ENCODE peak calls at places on chromosomes 11 and 22, in eight cellular contexts. Q, J, H, B, G, O, Y and S are unnamed samples.

GRCh38 chr22:40759294-40759840 is 59.8 kb downstream of the SLC25A17 start:
- DNase-seq in Q (no peak), J (no peak), H (no peak), B (no peak), G (no peak), O (no peak), Y (no peak), S (no peak)

GRCh38 chr11:126891556-126892217 is 108.9 kb downstream of the KIRREL3 start:
- DNase-seq in Q (no peak), J (no peak), H (no peak), B (no peak), G (no peak), O (no peak), Y (no peak), S (no peak)

GRCh38 chr22:49614966-49615965 is 212.4 kb downstream of the BRD1 start:
- DNase-seq in Q (no peak), J (no peak), H (no peak), B (no peak), G (no peak), O (no peak), Y (no peak), S (no peak)

GRCh38 chr11:25901415-25901814 is 430.5 kb upstream of the ANO3 start:
- DNase-seq in Q (no peak), J (no peak), H (no peak), B (no peak), G (no peak), O (no peak), Y (no peak), S (no peak)

GRCh38 chr22:38345782-38346181 is 28.5 kb upstream of the CSNK1E start:
- DNase-seq in Q (no peak), J (no peak), H (no peak), B (no peak), G (no peak), O (no peak), Y (peak), S (no peak)

GRCh38 chr22:48955351-48956311 is 872.0 kb downstream of the BRD1 start:
- DNase-seq in Q (no peak), J (no peak), H (peak), B (no peak), G (no peak), O (no peak), Y (peak), S (no peak)

GRCh38 chr11:128039140-128040021 is 548.0 kb downstream of the ETS1 start:
- DNase-seq in Q (peak), J (no peak), H (peak), B (no peak), G (peak), O (peak), Y (no peak), S (peak)

GRCh38 chr22:50524664-50525103 is 714 bp downstream of the SCO2 start:
- DNase-seq in Q (no peak), J (no peak), H (no peak), B (no peak), G (no peak), O (no peak), Y (no peak), S (no peak)

GRCh38 chr22:29266564-29267461 is 968 bp downstream of the RHBDD3 start:
- DNase-seq in Q (no peak), J (no peak), H (no peak), B (peak), G (peak), O (no peak), Y (peak), S (no peak)

GRCh38 chr11:70633610-70634009 is 235.3 kb downstream of the CTTN start:
- DNase-seq in Q (no peak), J (no peak), H (no peak), B (no peak), G (no peak), O (no peak), Y (no peak), S (no peak)

GRCh38 chr22:43142881-43143562 is at the start of gene MCAT:
- DNase-seq in Q (peak), J (peak), H (peak), B (peak), G (peak), O (no peak), Y (peak), S (no peak)

GRCh38 chr11:12175694-12176241 is 65.4 kb downstream of the MICAL2 start:
- DNase-seq in Q (no peak), J (no peak), H (no peak), B (no peak), G (peak), O (peak), Y (no peak), S (peak)

GRCh38 chr11:39149214-39149613 is 2310.2 kb downstream of the LRRC4C start:
- DNase-seq in Q (no peak), J (no peak), H (no peak), B (no peak), G (no peak), O (no peak), Y (no peak), S (no peak)

GRCh38 chr11:104798794-104799193 is 99.5 kb downstream of the CASP12 start:
- DNase-seq in Q (no peak), J (no peak), H (no peak), B (no peak), G (no peak), O (no peak), Y (no peak), S (no peak)

GRCh38 chr11:130390071-130390758 is 38.2 kb downstream of the ADAMTS8 start:
- DNase-seq in Q (peak), J (peak), H (no peak), B (peak), G (peak), O (peak), Y (no peak), S (no peak)

GRCh38 chr11:84795698-84796097 is 831.4 kb downstream of the DLG2 start:
- DNase-seq in Q (no peak), J (no peak), H (no peak), B (no peak), G (no peak), O (no peak), Y (no peak), S (no peak)

GRCh38 chr11:12897390-12897789 is 111.7 kb upstream of the RASSF10 start:
- DNase-seq in Q (no peak), J (no peak), H (no peak), B (no peak), G (no peak), O (no peak), Y (no peak), S (no peak)

GRCh38 chr22:47634342-47634741 is 871.9 kb downstream of the TBC1D22A start:
- DNase-seq in Q (no peak), J (no peak), H (no peak), B (no peak), G (no peak), O (no peak), Y (no peak), S (no peak)

GRCh38 chr11:76365038-76365679 is 15.8 kb downstream of the THAP12 start:
- DNase-seq in Q (no peak), J (no peak), H (no peak), B (no peak), G (no peak), O (no peak), Y (no peak), S (no peak)

GRCh38 chr22:45499746-45500145 is 2.9 kb upstream of the FBLN1 start:
- DNase-seq in Q (no peak), J (no peak), H (peak), B (no peak), G (no peak), O (no peak), Y (peak), S (no peak)

GRCh38 chr11:88521354-88522310 is 184.1 kb upstream of the CTSC start:
- DNase-seq in Q (no peak), J (no peak), H (no peak), B (no peak), G (peak), O (no peak), Y (no peak), S (no peak)

GRCh38 chr11:121763526-121763925 is 310.8 kb upstream of the SORL1-AS1 start:
- DNase-seq in Q (no peak), J (no peak), H (no peak), B (no peak), G (no peak), O (no peak), Y (no peak), S (no peak)

GRCh38 chr11:103055174-103055890 is 36.6 kb downstream of the DCUN1D5 start:
- DNase-seq in Q (no peak), J (no peak), H (no peak), B (peak), G (peak), O (peak), Y (no peak), S (no peak)

GRCh38 chr11:103326070-103326794 is 217.0 kb downstream of the DYNC2H1 start:
- DNase-seq in Q (peak), J (peak), H (peak), B (peak), G (peak), O (peak), Y (peak), S (peak)

GRCh38 chr11:120151536-120151935 is 13.6 kb upstream of the TRIM29 start:
- DNase-seq in Q (no peak), J (no peak), H (no peak), B (no peak), G (no peak), O (no peak), Y (no peak), S (no peak)

GRCh38 chr22:27726726-27727449 is 74.7 kb downstream of the MN1 start:
- DNase-seq in Q (no peak), J (no peak), H (peak), B (no peak), G (peak), O (peak), Y (peak), S (no peak)

GRCh38 chr22:50118557-50119168 is 28.9 kb downstream of the MOV10L1 start:
- DNase-seq in Q (no peak), J (no peak), H (peak), B (peak), G (peak), O (peak), Y (no peak), S (peak)

GRCh38 chr11:114135737-114136151 is 76.2 kb downstream of the ZBTB16 start:
- DNase-seq in Q (no peak), J (no peak), H (no peak), B (no peak), G (peak), O (no peak), Y (peak), S (no peak)

GRCh38 chr11:87097582-87097981 is 59.8 kb downstream of the TMEM135 start:
- DNase-seq in Q (no peak), J (peak), H (peak), B (peak), G (peak), O (no peak), Y (peak), S (no peak)

GRCh38 chr22:39942433-39943213 is 17.6 kb upstream of the TMA7B start:
- DNase-seq in Q (no peak), J (no peak), H (no peak), B (no peak), G (no peak), O (no peak), Y (peak), S (no peak)

GRCh38 chr11:20373568-20374209 is 10.2 kb downstream of the HTATIP2 start:
- DNase-seq in Q (no peak), J (no peak), H (no peak), B (no peak), G (no peak), O (no peak), Y (no peak), S (no peak)

DNA sequence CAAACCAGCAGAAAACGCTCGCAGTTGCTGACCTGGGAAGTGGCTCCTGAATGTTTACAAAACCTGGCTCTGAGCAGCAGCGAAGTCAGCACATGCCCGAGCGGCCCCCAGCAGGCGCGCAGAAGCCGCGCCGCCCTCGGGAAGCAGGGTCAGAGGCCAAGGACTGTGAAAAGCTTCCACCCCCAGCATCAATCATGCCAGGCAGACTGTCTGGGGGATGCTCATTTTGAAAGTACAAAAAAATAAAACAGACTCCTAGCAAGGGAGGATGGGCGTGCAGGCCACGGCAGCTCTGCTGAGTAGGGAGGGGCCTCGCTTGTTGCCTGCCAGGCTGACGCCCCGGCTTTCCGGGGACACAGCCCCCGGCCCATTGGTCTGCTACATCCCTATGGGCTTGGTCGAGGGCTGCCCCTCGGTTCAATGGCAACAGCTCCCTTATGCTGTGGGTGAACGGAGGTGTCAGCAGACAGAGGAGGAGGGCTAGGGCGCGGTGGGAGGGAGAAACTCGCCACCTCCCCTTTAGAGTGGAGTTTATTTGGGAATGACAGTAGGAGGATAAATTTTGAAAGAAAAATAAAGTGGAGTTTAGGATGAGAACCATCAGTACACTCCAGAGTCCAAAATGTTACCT is 37.7 kb upstream of the GNB1L start:
- DNase-seq in Q (no peak), J (no peak), H (no peak), B (no peak), G (peak), O (peak), Y (no peak), S (no peak)
- H3K4me3 ChIP-seq in Q (no peak), J (no peak), H (no peak), B (no peak), G (no peak), O (no peak), Y (no peak), S (no peak)

GRCh38 chr11:18313985-18314763 is 7.8 kb downstream of the HPS5 start:
- DNase-seq in Q (no peak), J (no peak), H (no peak), B (no peak), G (peak), O (no peak), Y (peak), S (no peak)

GRCh38 chr11:18314794-18315523 is 7.0 kb downstream of the HPS5 start:
- DNase-seq in Q (no peak), J (no peak), H (no peak), B (peak), G (no peak), O (no peak), Y (no peak), S (no peak)

GRCh38 chr11:18312012-18312411 is 9.9 kb downstream of the HPS5 start:
- DNase-seq in Q (no peak), J (no peak), H (no peak), B (no peak), G (peak), O (no peak), Y (no peak), S (no peak)

GRCh38 chr11:18312663-18313420 is 9.1 kb downstream of the HPS5 start:
- DNase-seq in Q (no peak), J (no peak), H (no peak), B (no peak), G (peak), O (peak), Y (no peak), S (peak)

DNA sequence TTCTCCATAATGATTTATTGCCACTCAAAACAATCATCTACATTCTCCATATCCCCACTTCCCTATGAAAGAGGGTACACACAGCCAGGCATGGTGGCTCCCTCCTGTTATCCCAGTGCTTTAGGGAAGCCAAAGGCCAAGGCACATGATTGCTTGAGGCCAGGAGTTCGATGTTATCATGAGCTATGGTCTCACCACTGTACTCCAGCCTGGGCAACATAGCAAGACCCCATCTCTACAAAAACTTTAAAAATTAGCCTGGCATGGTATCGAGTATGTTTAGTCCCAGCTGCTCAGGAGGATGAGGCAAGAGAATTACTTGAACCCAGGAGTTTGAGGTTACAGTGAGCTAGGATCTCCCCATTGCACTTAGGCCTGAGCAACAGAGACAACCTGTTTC is 6.0 kb downstream of the HPS5 start:
- DNase-seq in Q (no peak), J (no peak), H (no peak), B (no peak), G (no peak), O (no peak), Y (no peak), S (no peak)
- TF ChIP-seq CTCF in Q (no peak), J (no peak), H (no peak), B (no peak), G (no peak), O (no peak), Y (no peak), S (no peak)

GRCh38 chr22:26482171-26482570 is 1.4 kb downstream of the HPS4 start:
- DNase-seq in Q (no peak), J (no peak), H (no peak), B (no peak), G (no peak), O (no peak), Y (no peak), S (no peak)

GRCh38 chr22:26480611-26480932 is 3.0 kb downstream of the HPS4 start:
- DNase-seq in Q (no peak), J (no peak), H (no peak), B (no peak), G (no peak), O (no peak), Y (no peak), S (no peak)

GRCh38 chr22:26483043-26483438 is 542 bp downstream of the HPS4 start:
- DNase-seq in Q (no peak), J (no peak), H (no peak), B (no peak), G (no peak), O (no peak), Y (no peak), S (no peak)

GRCh38 chr22:26481112-26481693 is 2.4 kb downstream of the HPS4 start:
- DNase-seq in Q (no peak), J (no peak), H (no peak), B (no peak), G (no peak), O (no peak), Y (no peak), S (no peak)

GRCh38 chr22:26481694-26482093 is 1.9 kb downstream of the HPS4 start:
- DNase-seq in Q (no peak), J (no peak), H (no peak), B (no peak), G (no peak), O (no peak), Y (no peak), S (no peak)
- H3K4me3 ChIP-seq in Q (no peak), J (no peak), H (no peak), B (no peak), G (no peak), O (no peak), Y (peak), S (no peak)

GRCh38 chr22:21946262-21946925 is 6.3 kb downstream of the PPM1F start:
- DNase-seq in Q (no peak), J (no peak), H (no peak), B (no peak), G (no peak), O (no peak), Y (no peak), S (no peak)
- TF ChIP-seq CTCF in Q (no peak), J (no peak), H (no peak), B (no peak), G (no peak), O (no peak), Y (no peak), S (no peak)

DNA sequence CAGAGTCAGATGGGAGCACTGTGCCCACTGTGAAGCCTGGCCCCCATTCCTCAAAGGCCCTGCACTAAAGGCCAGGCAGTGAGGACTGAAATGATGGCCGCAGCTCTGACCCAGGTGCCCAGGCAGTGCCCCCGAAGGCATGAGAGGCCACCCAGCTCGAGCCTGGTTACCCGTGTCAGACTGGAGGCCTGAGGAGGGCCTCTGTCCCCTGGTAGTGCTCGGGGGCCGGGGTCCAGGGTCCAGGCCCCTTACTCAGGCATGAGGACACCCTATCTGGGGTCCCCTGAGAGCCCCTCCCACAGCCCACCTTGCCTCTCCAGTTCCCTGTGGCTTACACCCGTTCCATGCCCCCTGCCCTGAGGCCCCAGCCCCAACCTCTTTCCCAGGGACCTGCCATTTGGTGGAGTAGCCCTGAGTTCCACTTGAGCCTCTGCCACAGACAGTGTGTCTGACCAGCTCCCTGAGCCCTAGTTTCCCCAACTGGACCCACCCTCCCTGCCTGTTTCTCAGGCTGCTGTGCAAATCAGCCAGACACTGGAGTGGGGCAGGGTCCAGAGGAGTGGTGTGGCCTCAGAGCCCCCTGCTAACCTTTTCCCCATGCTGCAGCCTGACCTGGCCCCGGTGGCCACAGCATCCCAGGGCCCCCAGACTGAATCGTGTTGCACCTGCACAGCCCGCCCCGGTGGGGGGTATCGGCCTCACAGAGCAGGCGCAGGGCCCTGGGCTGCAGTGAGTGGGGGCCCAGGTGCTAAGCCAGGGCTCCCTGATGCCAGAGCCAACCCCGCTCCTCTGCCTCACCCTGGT is 10.8 kb upstream of the ANKRD13D start:
- DNase-seq in Q (no peak), J (no peak), H (no peak), B (no peak), G (no peak), O (no peak), Y (no peak), S (no peak)
- H3K4me3 ChIP-seq in Q (no peak), J (no peak), H (no peak), B (no peak), G (no peak), O (no peak), Y (no peak), S (no peak)

GRCh38 chr11:68857037-68857586 is 15.4 kb upstream of the CPT1A start:
- DNase-seq in Q (no peak), J (no peak), H (no peak), B (no peak), G (no peak), O (no peak), Y (no peak), S (no peak)
- TF ChIP-seq CTCF in Q (no peak), J (no peak), H (no peak), B (no peak), G (no peak), O (no peak), Y (peak), S (no peak)

DNA sequence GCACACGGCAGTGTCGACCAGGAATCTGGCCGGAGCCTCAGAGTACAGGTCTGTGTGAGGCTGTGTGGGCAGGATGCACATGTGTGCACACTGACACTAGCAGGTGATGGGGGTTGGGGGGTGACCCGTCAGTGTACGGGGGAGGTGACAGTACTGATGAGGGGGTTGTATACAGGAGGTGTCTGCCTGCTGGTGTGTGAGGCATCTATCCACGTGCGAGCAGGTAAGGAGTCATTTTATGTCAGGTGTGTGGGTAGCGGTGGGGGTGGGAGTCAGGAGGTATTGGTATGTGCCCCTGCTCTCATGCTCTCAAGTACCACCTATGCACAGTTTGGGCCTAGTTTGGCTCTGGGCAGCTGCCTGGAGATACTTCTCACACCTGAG is 4.5 kb upstream of the PHRF1 start:
- DNase-seq in Q (no peak), J (no peak), H (no peak), B (no peak), G (no peak), O (no peak), Y (no peak), S (no peak)
- H3K4me3 ChIP-seq in Q (no peak), J (no peak), H (no peak), B (no peak), G (no peak), O (no peak), Y (no peak), S (no peak)